ENCODE peak calls at places on chromosome 16, in nine cellular contexts. One of them, this sample, is unnamed.

GRCh38 chr16:85199069-85199725 is 86.9 kb upstream of the CIBAR2 start:
- DNase-seq in omental fat pad: no peak
- DNase-seq in HFFc6: peak; percentile 70
- DNase-seq in Calu3: no peak
- DNase-seq in left ventricle myocardium inferior: no peak
- DNase-seq in stomach: no peak
- DNase-seq in endothelial cell: no peak
- DNase-seq in transverse colon: no peak
- DNase-seq in upper lobe of right lung: no peak
- DNase-seq in this sample: no peak

GRCh38 chr16:67397812-67398545 is 4.7 kb upstream of the TPPP3 start:
- DNase-seq in omental fat pad: no peak
- DNase-seq in HFFc6: no peak
- DNase-seq in Calu3: no peak
- DNase-seq in left ventricle myocardium inferior: no peak
- DNase-seq in stomach: no peak
- DNase-seq in endothelial cell: no peak
- DNase-seq in transverse colon: no peak
- DNase-seq in upper lobe of right lung: no peak
- DNase-seq in this sample: no peak

GRCh38 chr16:77193377-77193776 is 2.4 kb downstream of the MON1B start:
- DNase-seq in omental fat pad: no peak
- DNase-seq in HFFc6: no peak
- DNase-seq in Calu3: no peak
- DNase-seq in left ventricle myocardium inferior: no peak
- DNase-seq in stomach: no peak
- DNase-seq in endothelial cell: no peak
- DNase-seq in transverse colon: no peak
- DNase-seq in upper lobe of right lung: no peak
- DNase-seq in this sample: no peak

GRCh38 chr16:9874233-9874632 is 308.0 kb downstream of the GRIN2A start:
- DNase-seq in omental fat pad: no peak
- DNase-seq in HFFc6: no peak
- DNase-seq in Calu3: no peak
- DNase-seq in left ventricle myocardium inferior: no peak
- DNase-seq in stomach: no peak
- DNase-seq in endothelial cell: no peak
- DNase-seq in transverse colon: no peak
- DNase-seq in upper lobe of right lung: no peak
- DNase-seq in this sample: no peak

GRCh38 chr16:11140466-11140865 is 115.5 kb downstream of the SOCS1 start:
- DNase-seq in omental fat pad: no peak
- DNase-seq in HFFc6: no peak
- DNase-seq in Calu3: no peak
- DNase-seq in left ventricle myocardium inferior: no peak
- DNase-seq in stomach: no peak
- DNase-seq in endothelial cell: no peak
- DNase-seq in transverse colon: no peak
- DNase-seq in upper lobe of right lung: no peak
- DNase-seq in this sample: no peak

GRCh38 chr16:79269211-79269863 is 331.2 kb downstream of the MAF start:
- DNase-seq in omental fat pad: no peak
- DNase-seq in HFFc6: no peak
- DNase-seq in Calu3: no peak
- DNase-seq in left ventricle myocardium inferior: no peak
- DNase-seq in stomach: no peak
- DNase-seq in endothelial cell: no peak
- DNase-seq in transverse colon: no peak
- DNase-seq in upper lobe of right lung: no peak
- DNase-seq in this sample: no peak

GRCh38 chr16:85847036-85847435 is 47.5 kb downstream of the COX4I1 start:
- DNase-seq in omental fat pad: no peak
- DNase-seq in HFFc6: no peak
- DNase-seq in Calu3: no peak
- DNase-seq in left ventricle myocardium inferior: no peak
- DNase-seq in stomach: no peak
- DNase-seq in endothelial cell: no peak
- DNase-seq in transverse colon: no peak
- DNase-seq in upper lobe of right lung: no peak
- DNase-seq in this sample: no peak

GRCh38 chr16:51881731-51882130 is 665.2 kb downstream of the TOX3 start:
- DNase-seq in omental fat pad: no peak
- DNase-seq in HFFc6: peak; percentile 8
- DNase-seq in Calu3: no peak
- DNase-seq in left ventricle myocardium inferior: no peak
- DNase-seq in stomach: no peak
- DNase-seq in endothelial cell: no peak
- DNase-seq in transverse colon: no peak
- DNase-seq in upper lobe of right lung: no peak
- DNase-seq in this sample: no peak

GRCh38 chr16:17768257-17768656 is 297.5 kb upstream of the XYLT1 start:
- DNase-seq in omental fat pad: no peak
- DNase-seq in HFFc6: peak; percentile 69
- DNase-seq in Calu3: no peak
- DNase-seq in left ventricle myocardium inferior: no peak
- DNase-seq in stomach: no peak
- DNase-seq in endothelial cell: no peak
- DNase-seq in transverse colon: no peak
- DNase-seq in upper lobe of right lung: no peak
- DNase-seq in this sample: no peak

GRCh38 chr16:4093495-4094137 is 22.6 kb downstream of the ADCY9 start:
- DNase-seq in omental fat pad: no peak
- DNase-seq in HFFc6: peak; percentile 38
- DNase-seq in Calu3: no peak
- DNase-seq in left ventricle myocardium inferior: peak; percentile 48
- DNase-seq in stomach: no peak
- DNase-seq in endothelial cell: no peak
- DNase-seq in transverse colon: peak; percentile 8
- DNase-seq in upper lobe of right lung: peak; percentile 76
- DNase-seq in this sample: no peak

GRCh38 chr16:14020141-14020540 is 51.0 kb upstream of the MRTFB start:
- DNase-seq in omental fat pad: no peak
- DNase-seq in HFFc6: no peak
- DNase-seq in Calu3: no peak
- DNase-seq in left ventricle myocardium inferior: no peak
- DNase-seq in stomach: no peak
- DNase-seq in endothelial cell: no peak
- DNase-seq in transverse colon: no peak
- DNase-seq in upper lobe of right lung: no peak
- DNase-seq in this sample: no peak

GRCh38 chr16:82088483-82088882 is 53.4 kb downstream of the HSD17B2 start:
- DNase-seq in omental fat pad: no peak
- DNase-seq in HFFc6: no peak
- DNase-seq in Calu3: no peak
- DNase-seq in left ventricle myocardium inferior: no peak
- DNase-seq in stomach: no peak
- DNase-seq in endothelial cell: no peak
- DNase-seq in transverse colon: no peak
- DNase-seq in upper lobe of right lung: no peak
- DNase-seq in this sample: no peak

GRCh38 chr16:89345663-89346150 is 128.2 kb downstream of the ZNF778 start:
- DNase-seq in omental fat pad: no peak
- DNase-seq in HFFc6: no peak
- DNase-seq in Calu3: no peak
- DNase-seq in left ventricle myocardium inferior: no peak
- DNase-seq in stomach: peak; percentile 61
- DNase-seq in endothelial cell: no peak
- DNase-seq in transverse colon: no peak
- DNase-seq in upper lobe of right lung: peak; percentile 52
- DNase-seq in this sample: no peak

GRCh38 chr16:73050115-73051099 is 2.5 kb upstream of the ZFHX3 start:
- DNase-seq in omental fat pad: no peak
- DNase-seq in HFFc6: no peak
- DNase-seq in Calu3: no peak
- DNase-seq in left ventricle myocardium inferior: no peak
- DNase-seq in stomach: no peak
- DNase-seq in endothelial cell: no peak
- DNase-seq in transverse colon: no peak
- DNase-seq in upper lobe of right lung: no peak
- DNase-seq in this sample: no peak
- TF ChIP-seq CTCF in omental fat pad: no peak
- TF ChIP-seq CTCF in HFFc6: no peak
- TF ChIP-seq CTCF in Calu3: no peak
- TF ChIP-seq CTCF in left ventricle myocardium inferior: no peak
- TF ChIP-seq CTCF in stomach: no peak
- TF ChIP-seq CTCF in endothelial cell: no peak
- TF ChIP-seq CTCF in transverse colon: no peak
- TF ChIP-seq CTCF in upper lobe of right lung: no peak
- TF ChIP-seq CTCF in this sample: no peak

DNA sequence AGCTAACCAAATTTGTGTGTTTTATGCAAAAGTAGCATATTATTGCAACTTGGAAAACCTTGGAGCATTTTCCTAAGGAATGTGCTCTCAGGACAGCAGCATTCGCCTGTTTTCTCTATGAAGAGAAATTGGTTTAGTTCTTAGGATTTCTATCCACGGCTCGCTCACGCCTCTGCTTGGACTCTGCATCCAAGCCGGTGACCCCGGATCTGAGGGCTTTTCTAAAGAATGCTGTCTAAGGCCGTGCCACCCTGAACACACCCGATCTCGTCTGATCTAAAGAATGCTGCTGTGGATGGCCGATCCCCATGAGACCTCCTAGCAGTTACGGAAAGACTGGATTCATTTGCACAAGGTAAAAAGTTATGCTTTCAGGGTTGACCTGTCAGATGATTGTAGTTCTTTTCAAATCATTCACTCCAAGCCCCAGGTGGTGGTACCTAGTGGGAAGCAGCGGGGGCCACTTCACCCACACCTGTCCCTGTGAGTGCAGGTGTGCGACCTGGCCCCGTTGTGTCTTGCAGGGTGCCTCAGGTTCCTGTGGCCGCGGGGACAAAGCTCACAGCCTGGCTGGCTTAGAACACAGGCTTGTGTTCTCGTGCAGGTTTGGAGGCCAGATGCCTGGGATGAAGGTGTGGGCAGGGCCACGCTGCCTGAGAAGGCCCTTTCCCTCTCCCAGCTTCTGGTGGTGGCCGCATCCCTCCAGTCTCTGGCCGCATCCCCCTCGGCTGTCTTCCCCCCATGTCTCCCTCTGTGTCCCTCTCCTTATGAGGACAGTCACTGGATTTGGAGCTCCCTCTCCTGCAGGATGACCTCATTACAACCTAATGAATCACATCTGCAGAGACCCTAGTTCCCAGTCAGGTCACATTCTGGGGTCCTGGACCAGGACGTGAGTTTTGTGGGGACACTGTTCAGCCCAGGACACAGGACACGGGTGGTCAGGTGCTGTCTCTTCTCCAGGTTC is 71.1 kb downstream of the BANP start:
- DNase-seq in omental fat pad: no peak
- DNase-seq in HFFc6: no peak
- DNase-seq in Calu3: no peak
- DNase-seq in left ventricle myocardium inferior: no peak
- DNase-seq in stomach: no peak
- DNase-seq in endothelial cell: no peak
- DNase-seq in transverse colon: no peak
- DNase-seq in upper lobe of right lung: peak; percentile 33
- DNase-seq in this sample: no peak
- TF ChIP-seq CTCF in omental fat pad: no peak
- TF ChIP-seq CTCF in HFFc6: no peak
- TF ChIP-seq CTCF in Calu3: no peak
- TF ChIP-seq CTCF in left ventricle myocardium inferior: no peak
- TF ChIP-seq CTCF in stomach: no peak
- TF ChIP-seq CTCF in endothelial cell: no peak
- TF ChIP-seq CTCF in transverse colon: no peak
- TF ChIP-seq CTCF in upper lobe of right lung: no peak
- TF ChIP-seq CTCF in this sample: no peak

GRCh38 chr16:68839831-68840230 is 3.5 kb upstream of the TANGO6 start:
- DNase-seq in omental fat pad: no peak
- DNase-seq in HFFc6: no peak
- DNase-seq in Calu3: no peak
- DNase-seq in left ventricle myocardium inferior: no peak
- DNase-seq in stomach: no peak
- DNase-seq in endothelial cell: no peak
- DNase-seq in transverse colon: no peak
- DNase-seq in upper lobe of right lung: no peak
- DNase-seq in this sample: no peak

GRCh38 chr16:68848786-68849185 is 5.5 kb downstream of the TANGO6 start:
- DNase-seq in omental fat pad: no peak
- DNase-seq in HFFc6: no peak
- DNase-seq in Calu3: no peak
- DNase-seq in left ventricle myocardium inferior: no peak
- DNase-seq in stomach: no peak
- DNase-seq in endothelial cell: no peak
- DNase-seq in transverse colon: no peak
- DNase-seq in upper lobe of right lung: no peak
- DNase-seq in this sample: no peak

GRCh38 chr16:68843482-68844210 is at the start of gene TANGO6:
- DNase-seq in omental fat pad: peak; percentile 65
- DNase-seq in HFFc6: peak; percentile 65
- DNase-seq in Calu3: peak; percentile 92
- DNase-seq in left ventricle myocardium inferior: peak; percentile 87
- DNase-seq in stomach: peak; percentile 87
- DNase-seq in endothelial cell: peak; percentile 78
- DNase-seq in transverse colon: peak; percentile 89
- DNase-seq in upper lobe of right lung: peak; percentile 94
- DNase-seq in this sample: peak; percentile 89

DNA sequence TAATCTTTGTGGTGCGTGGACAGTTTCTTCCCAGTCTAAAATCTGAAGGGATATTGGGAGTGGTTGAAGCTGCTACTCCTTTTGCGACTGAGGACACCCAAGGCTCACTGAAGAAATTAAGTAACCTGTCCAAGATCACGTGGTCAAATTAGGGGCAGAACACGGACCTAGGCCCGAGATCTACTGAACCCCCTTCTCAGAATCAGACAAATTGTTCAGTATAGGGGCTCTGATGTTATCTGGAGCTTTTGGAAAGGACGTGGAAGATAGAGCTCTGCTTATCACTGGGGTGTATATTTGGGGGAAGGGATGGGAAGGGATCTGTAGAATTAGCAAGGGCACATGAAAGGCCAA is 857 bp downstream of the TANGO6 start:
- DNase-seq in omental fat pad: no peak
- DNase-seq in HFFc6: no peak
- DNase-seq in Calu3: no peak
- DNase-seq in left ventricle myocardium inferior: no peak
- DNase-seq in stomach: no peak
- DNase-seq in endothelial cell: no peak
- DNase-seq in transverse colon: no peak
- DNase-seq in upper lobe of right lung: no peak
- DNase-seq in this sample: no peak
- TF ChIP-seq CTCF in omental fat pad: no peak
- TF ChIP-seq CTCF in HFFc6: no peak
- TF ChIP-seq CTCF in Calu3: no peak
- TF ChIP-seq CTCF in left ventricle myocardium inferior: no peak
- TF ChIP-seq CTCF in stomach: no peak
- TF ChIP-seq CTCF in endothelial cell: no peak
- TF ChIP-seq CTCF in transverse colon: no peak
- TF ChIP-seq CTCF in upper lobe of right lung: no peak
- TF ChIP-seq CTCF in this sample: no peak

DNA sequence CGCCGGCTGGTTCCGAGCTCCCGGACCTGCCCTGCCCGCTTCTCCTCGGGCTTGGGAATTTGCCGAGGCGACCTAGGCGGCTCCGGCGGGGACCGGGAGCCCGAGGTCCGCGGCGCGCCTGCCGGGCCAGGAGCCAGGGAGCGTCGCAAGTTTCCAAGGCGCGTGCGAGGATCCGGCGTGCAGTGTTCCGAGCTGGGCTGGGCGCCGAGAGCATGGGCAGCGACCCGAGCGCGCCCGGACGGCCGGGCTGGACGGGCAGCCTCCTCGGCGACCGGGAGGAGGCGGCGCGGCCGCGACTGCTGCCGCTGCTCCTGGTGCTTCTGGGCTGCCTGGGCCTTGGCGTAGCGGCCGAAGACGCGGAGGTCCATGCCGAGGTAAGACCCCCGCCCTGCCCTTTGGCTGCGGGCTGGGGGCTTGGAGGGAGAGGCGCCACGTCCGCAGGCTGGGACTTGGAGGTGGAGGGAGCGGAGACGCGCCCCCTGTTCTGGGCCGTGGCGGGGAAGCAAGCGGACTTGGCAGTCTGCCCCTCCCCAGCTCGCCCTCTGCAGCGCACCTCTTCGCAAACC is 668 bp downstream of the MMP15 start:
- DNase-seq in omental fat pad: no peak
- DNase-seq in HFFc6: no peak
- DNase-seq in Calu3: peak; percentile 53
- DNase-seq in left ventricle myocardium inferior: peak; percentile 66
- DNase-seq in stomach: peak; percentile 66
- DNase-seq in endothelial cell: peak; percentile 49
- DNase-seq in transverse colon: peak; percentile 52
- DNase-seq in upper lobe of right lung: peak; percentile 82
- DNase-seq in this sample: no peak
- TF ChIP-seq CTCF in omental fat pad: no peak
- TF ChIP-seq CTCF in HFFc6: no peak
- TF ChIP-seq CTCF in Calu3: no peak
- TF ChIP-seq CTCF in left ventricle myocardium inferior: no peak
- TF ChIP-seq CTCF in stomach: no peak
- TF ChIP-seq CTCF in endothelial cell: no peak
- TF ChIP-seq CTCF in transverse colon: no peak
- TF ChIP-seq CTCF in upper lobe of right lung: no peak
- TF ChIP-seq CTCF in this sample: no peak

This sample was measured in CD4-positive, alpha-beta T cell.